ENCODE peak calls at places on chromosomes 16 and 17, in nine cellular contexts. R, T, X, F, D, V, G, B and J are unnamed samples.

GRCh38 chr17:74785096-74785980 is 9.2 kb upstream of the NAT9 start:
- DNase-seq in R (no peak), T (no peak), X (no peak), F (no peak), D (peak; percentile 56), V (no peak), G (no peak), B (no peak), J (no peak)

GRCh38 chr17:69406906-69407305 is 7.6 kb upstream of the MAP2K6 start:
- DNase-seq in R (no peak), T (no peak), X (no peak), F (no peak), D (peak; percentile 55), V (no peak), G (no peak), B (no peak), J (no peak)

GRCh38 chr16:69378760-69379159 is 7.0 kb downstream of the TERF2 start:
- DNase-seq in R (no peak), T (no peak), X (no peak), F (no peak), D (no peak), V (no peak), G (no peak), B (no peak), J (no peak)

GRCh38 chr17:72361892-72362291 is 241.1 kb downstream of the SOX9 start:
- DNase-seq in R (no peak), T (no peak), X (no peak), F (no peak), D (peak; percentile 85), V (no peak), G (peak; percentile 93), B (no peak), J (no peak)

GRCh38 chr16:87368029-87368765 is 15.4 kb downstream of the FBXO31 start:
- DNase-seq in R (no peak), T (no peak), X (no peak), F (no peak), D (no peak), V (no peak), G (no peak), B (no peak), J (no peak)

GRCh38 chr16:57016831-57017230 is 27.5 kb downstream of the NLRC5 start:
- DNase-seq in R (no peak), T (no peak), X (no peak), F (no peak), D (no peak), V (no peak), G (no peak), B (no peak), J (no peak)

GRCh38 chr17:75639771-75640555 is 6.7 kb downstream of the SMIM5 start:
- DNase-seq in R (no peak), T (no peak), X (no peak), F (no peak), D (peak; percentile 37), V (peak; percentile 83), G (no peak), B (no peak), J (no peak)

GRCh38 chr16:48647794-48648193 is 37.8 kb upstream of the N4BP1 start:
- DNase-seq in R (no peak), T (no peak), X (no peak), F (no peak), D (no peak), V (no peak), G (no peak), B (no peak), J (no peak)

GRCh38 chr16:49282690-49283375 is 1.2 kb upstream of the CBLN1 start:
- DNase-seq in R (no peak), T (no peak), X (no peak), F (peak; percentile 85), D (no peak), V (peak; percentile 45), G (no peak), B (no peak), J (peak; percentile 61)